ENCODE peak calls at places on chromosomes 4 and X, in ten cellular contexts. Z, K, L, V, B, E, X, Q, U and F are unnamed samples.

GRCh38 chrX:37912286-37912685 is 64.9 kb upstream of the DYNLT3 start:
- DNase-seq in Q (no peak), V (no peak), Z (no peak), L (no peak), X (no peak), U (no peak), B (no peak), K (no peak), E (no peak), F (no peak)

GRCh38 chr4:9800878-9801277 is 19.4 kb downstream of the DRD5 start:
- DNase-seq in Z (no peak), V (no peak), L (no peak), X (no peak), K (no peak), U (no peak), Q (no peak), B (no peak), E (no peak), F (no peak)

GRCh38 chr4:177367336-177367735 is 57.7 kb downstream of the NEIL3 start:
- DNase-seq in E (no peak), Q (no peak), B (no peak), K (peak), L (no peak), X (no peak), U (peak), Z (no peak), V (peak), F (peak)

GRCh38 chr4:68291256-68291655 is 45.8 kb upstream of the TMPRSS11B start:
- DNase-seq in E (no peak), Q (no peak), U (no peak), Z (no peak), K (no peak), V (no peak), X (no peak), L (no peak), B (no peak), F (no peak)

GRCh38 chr4:36224969-36225903 is 19.1 kb downstream of the ARAP2 start:
- DNase-seq in L (no peak), E (no peak), B (no peak), K (no peak), X (no peak), U (no peak), Z (no peak), V (no peak), Q (no peak), F (no peak)

GRCh38 chrX:96774116-96774515 is 89.5 kb downstream of the DIAPH2 start:
- DNase-seq in X (no peak), L (no peak), Q (no peak), E (no peak), B (no peak), K (no peak), Z (no peak), U (no peak), V (no peak), F (no peak)

GRCh38 chr4:1567808-1568581 is 116.1 kb downstream of the FAM53A start:
- DNase-seq in Z (peak), Q (no peak), X (peak), L (peak), K (no peak), V (no peak), E (no peak), B (no peak), U (no peak), F (peak)

GRCh38 chrX:23765449-23765848 is 17.5 kb upstream of the SAT1 start:
- DNase-seq in X (no peak), E (no peak), V (peak), U (peak), K (peak), B (no peak), Z (no peak), Q (no peak), L (no peak), F (no peak)

GRCh38 chrX:82648062-82648461 is 860.0 kb upstream of the POU3F4 start:
- DNase-seq in B (no peak), E (no peak), L (no peak), U (no peak), X (no peak), Z (no peak), Q (no peak), V (no peak), K (no peak), F (no peak)

GRCh38 chr4:141486375-141486997 is 149.9 kb upstream of the IL15 start:
- DNase-seq in V (peak), E (no peak), U (peak), Z (no peak), Q (no peak), K (peak), L (no peak), X (no peak), B (no peak), F (no peak)

GRCh38 chr4:86565641-86566040 is 28.5 kb upstream of the PTPN13 start:
- DNase-seq in V (no peak), Q (no peak), K (no peak), U (no peak), L (no peak), E (no peak), X (no peak), Z (no peak), B (no peak), F (no peak)

GRCh38 chrX:57607295-57608187 is 15.7 kb downstream of the ZXDB start:
- DNase-seq in Q (no peak), B (no peak), E (no peak), X (no peak), L (no peak), V (no peak), U (no peak), Z (no peak), K (no peak), F (peak)

GRCh38 chr4:172809319-172809718 is 359.3 kb upstream of the GALNT7 start:
- DNase-seq in K (no peak), B (no peak), Q (no peak), X (no peak), U (no peak), Z (no peak), V (no peak), E (no peak), L (peak), F (peak)

GRCh38 chrX:42290608-42291007 is 367.3 kb upstream of the CASK start:
- DNase-seq in Z (no peak), U (peak), B (no peak), X (no peak), E (no peak), Q (no peak), V (no peak), L (no peak), K (peak), F (peak)

GRCh38 chr4:186900232-186900900 is 176.7 kb upstream of the FAT1 start:
- DNase-seq in V (peak), L (no peak), E (peak), B (no peak), K (peak), X (no peak), Z (no peak), U (peak), Q (no peak), F (no peak)

GRCh38 chr4:51923343-51923742 is 80.4 kb downstream of the DCUN1D4 start:
- DNase-seq in U (no peak), E (no peak), K (no peak), Z (no peak), V (no peak), Q (no peak), B (no peak), X (no peak), L (no peak), F (no peak)

GRCh38 chr4:182807841-182808548 is 109.2 kb downstream of the DCTD start:
- DNase-seq in E (no peak), L (no peak), X (no peak), Q (no peak), U (no peak), V (no peak), K (no peak), Z (no peak), B (no peak), F (peak)

GRCh38 chr4:182807346-182807745 is 109.8 kb downstream of the DCTD start:
- DNase-seq in E (no peak), U (no peak), K (no peak), Z (no peak), V (no peak), Q (no peak), B (no peak), L (no peak), X (no peak), F (no peak)

GRCh38 chr4:182805606-182806149 is 111.5 kb downstream of the DCTD start:
- DNase-seq in Q (no peak), X (no peak), B (no peak), U (no peak), E (no peak), K (no peak), V (no peak), Z (no peak), L (no peak), F (peak)

GRCh38 chr4:182808673-182809416 is 108.3 kb downstream of the DCTD start:
- DNase-seq in B (no peak), V (no peak), E (no peak), L (no peak), Z (no peak), X (no peak), Q (no peak), U (peak), K (no peak), F (no peak)

GRCh38 chr4:182806259-182807252 is 110.6 kb downstream of the DCTD start:
- DNase-seq in L (peak), B (peak), Z (peak), E (peak), V (peak), X (peak), Q (peak), K (peak), U (peak), F (peak)
- TF ChIP-seq CTCF in L (peak), B (peak), Z (peak), E (peak), V (peak), X (peak), Q (peak), K (peak), U (peak), F (peak)

GRCh38 chr4:101807351-101807750 is 16.8 kb downstream of the BANK1 start:
- DNase-seq in L (no peak), U (no peak), K (no peak), X (no peak), E (no peak), Q (no peak), Z (no peak), V (no peak), B (no peak), F (no peak)
- TF ChIP-seq CTCF in L (no peak), U (no peak), K (no peak), X (no peak), E (no peak), Q (no peak), Z (no peak), V (no peak), B (no peak), F (no peak)

GRCh38 chrX:68084765-68085164 is 348.5 kb downstream of the OPHN1 start:
- DNase-seq in E (no peak), K (peak), B (peak), U (peak), V (no peak), L (no peak), Z (no peak), X (no peak), Q (no peak), F (no peak)

GRCh38 chrX:68090266-68090665 is 343.0 kb downstream of the OPHN1 start:
- DNase-seq in B (no peak), Z (no peak), V (no peak), X (no peak), L (no peak), Q (no peak), K (peak), U (no peak), E (no peak), F (no peak)
- TF ChIP-seq CTCF in B (no peak), Z (no peak), V (peak), X (no peak), L (no peak), Q (peak), K (no peak), U (peak), E (no peak), F (peak)

GRCh38 chr4:39441593-39441992 is 17.1 kb downstream of the RPL9 start:
- DNase-seq in B (no peak), K (no peak), U (no peak), Z (no peak), L (no peak), E (no peak), V (no peak), Q (no peak), X (no peak), F (no peak)

GRCh38 chr4:39433878-39434492 is 24.7 kb downstream of the RPL9 start:
- DNase-seq in E (no peak), Z (no peak), K (no peak), Q (no peak), U (no peak), X (no peak), B (no peak), L (no peak), V (no peak), F (no peak)

DNA sequence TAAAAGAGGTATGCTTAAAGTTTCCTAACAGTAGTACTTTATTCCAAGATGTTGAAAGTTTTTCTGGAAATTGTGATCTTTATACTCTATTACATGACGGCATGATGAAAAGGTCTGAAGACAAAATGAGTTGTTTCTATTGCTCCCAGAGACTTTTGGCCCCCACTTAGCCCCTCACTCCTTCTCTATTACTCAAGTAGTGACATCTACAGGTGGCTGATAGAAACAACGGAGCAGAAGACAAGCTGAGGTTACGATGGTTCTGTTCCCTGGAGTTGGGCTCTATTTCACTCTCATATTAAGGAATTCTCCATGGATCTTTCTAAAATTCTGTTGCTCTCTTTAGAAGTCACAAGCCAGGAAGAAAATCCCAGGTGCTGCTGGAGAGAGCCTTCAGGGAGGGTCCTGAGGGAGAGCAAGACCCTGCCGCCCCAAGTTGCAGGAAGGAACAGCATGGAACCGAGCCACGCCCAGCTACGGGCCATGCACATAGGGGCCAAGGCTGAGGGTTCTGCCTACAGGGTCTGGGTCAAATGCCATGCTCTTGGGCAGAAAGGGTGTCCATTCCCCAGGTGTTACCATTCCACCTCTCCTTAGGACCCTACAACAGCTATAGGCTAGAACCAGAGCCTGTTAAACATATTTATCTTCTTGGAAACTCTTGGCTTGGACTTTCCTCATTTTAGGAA is 22.7 kb downstream of the RPL9 start:
- DNase-seq in X (no peak), K (no peak), B (no peak), E (no peak), L (no peak), U (no peak), V (no peak), Z (no peak), Q (no peak), F (no peak)
- TF ChIP-seq CTCF in X (no peak), K (peak), B (no peak), E (peak), L (no peak), U (peak), V (peak), Z (no peak), Q (no peak), F (peak)

DNA sequence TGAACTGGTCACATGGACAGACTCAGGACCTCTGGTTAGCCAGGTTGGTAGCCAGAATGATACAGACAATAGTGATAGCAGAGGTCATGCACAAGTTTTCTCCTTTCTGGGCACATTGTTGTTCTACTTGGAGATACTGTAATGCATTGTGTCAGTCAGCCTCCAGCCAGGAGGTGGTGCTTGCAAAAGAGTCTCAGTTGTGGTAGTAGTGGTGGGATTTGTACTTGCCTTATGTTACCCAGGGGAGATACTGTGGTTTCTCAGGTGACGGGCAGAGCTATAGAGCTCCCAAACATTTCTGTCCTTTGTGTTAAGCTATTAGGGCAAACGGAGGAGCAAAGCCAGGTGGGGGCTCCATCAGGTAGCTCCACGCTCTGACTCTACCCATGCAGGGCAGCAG is 190.5 kb downstream of the STPG2 start:
- DNase-seq in U (no peak), L (no peak), B (no peak), E (no peak), K (no peak), X (no peak), Z (no peak), Q (no peak), V (no peak), F (no peak)
- TF ChIP-seq CTCF in U (no peak), L (no peak), B (no peak), E (no peak), K (no peak), X (no peak), Z (no peak), Q (no peak), V (no peak), F (no peak)

DNA sequence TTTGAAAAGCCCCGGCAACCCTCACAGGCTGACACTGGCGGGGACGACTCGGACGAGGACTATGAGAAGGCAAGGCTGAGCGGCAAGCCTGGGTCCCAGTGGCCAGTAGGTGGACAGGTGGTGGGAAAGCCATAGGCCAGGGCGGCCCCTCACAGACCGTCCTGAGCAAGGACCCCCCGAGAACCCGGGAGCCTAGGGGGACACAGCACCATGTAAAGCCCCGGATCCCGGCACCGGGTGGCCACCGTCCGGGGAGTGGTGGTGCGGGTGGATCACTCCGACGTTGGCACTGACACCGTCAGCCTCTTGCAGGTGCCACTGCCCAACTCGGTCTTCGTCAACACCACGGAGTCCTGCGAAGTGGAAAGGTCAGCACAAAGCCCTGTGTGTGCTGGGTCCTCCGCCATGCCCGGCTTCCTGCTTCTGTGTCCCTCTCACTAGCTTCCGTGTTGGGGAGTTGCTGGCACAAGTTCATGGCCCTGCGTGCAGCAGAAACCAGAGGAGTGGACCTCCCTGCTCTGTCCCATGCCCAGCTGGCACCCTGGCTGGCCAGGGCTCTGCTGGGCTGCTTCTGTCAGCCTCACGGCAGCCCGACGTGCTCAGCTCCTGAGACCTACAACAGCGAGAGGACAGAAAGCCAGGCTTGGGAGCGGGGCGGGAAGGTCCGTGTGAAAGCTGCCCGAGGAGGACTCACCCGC is 11.9 kb upstream of the ADD1 start:
- DNase-seq in Z (peak), Q (no peak), U (no peak), K (no peak), L (no peak), X (peak), E (no peak), V (no peak), B (no peak), F (peak)
- TF ChIP-seq CTCF in Z (no peak), Q (no peak), U (no peak), K (no peak), L (no peak), X (no peak), E (no peak), V (no peak), B (no peak), F (no peak)

DNA sequence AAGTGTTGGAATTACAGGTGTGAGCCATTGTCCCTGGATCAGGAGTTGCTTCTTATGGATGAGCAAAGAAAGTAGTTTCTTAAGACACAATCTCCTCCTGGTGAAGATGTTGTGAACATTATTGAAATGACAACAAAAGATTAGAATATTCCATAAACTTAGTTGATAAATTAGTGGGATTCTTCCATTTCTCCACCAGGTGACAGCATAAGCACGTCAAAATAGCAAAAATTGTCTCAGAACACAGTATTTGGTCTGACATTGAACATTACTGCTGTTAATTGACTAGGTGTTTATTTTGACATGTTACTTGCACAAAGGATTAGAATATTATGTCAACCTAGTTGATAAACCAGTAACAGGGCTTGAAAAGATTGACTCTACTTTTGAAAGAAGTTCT is 21.6 kb downstream of the CLDN34 start:
- DNase-seq in L (no peak), U (no peak), X (no peak), K (peak), V (no peak), E (peak), Z (no peak), Q (no peak), B (no peak), F (no peak)
- TF ChIP-seq CTCF in L (peak), U (peak), X (peak), K (peak), V (peak), E (peak), Z (no peak), Q (peak), B (peak), F (peak)